ENCODE peak calls at places on chromosomes 12 and 14, in five cellular contexts. V, A, Y, N and I are unnamed samples.

GRCh38 chr14:60561845-60562746 is 53.1 kb downstream of the SIX6 start:
- DNase-seq in N (peak; percentile 45), A (peak; percentile 61), V (peak; percentile 19), Y (peak; percentile 81), I (peak; percentile 59)

GRCh38 chr12:128336506-128336905 is 69.5 kb downstream of the TMEM132C start:
- DNase-seq in Y (no peak), V (no peak), A (no peak), N (no peak), I (no peak)

GRCh38 chr14:33556382-33557121 is 394.3 kb downstream of the EGLN3 start:
- DNase-seq in Y (no peak), N (no peak), A (no peak), V (no peak), I (peak; percentile 37)

GRCh38 chr14:67191768-67192290 is 2.6 kb downstream of the GARIN2 start:
- DNase-seq in Y (no peak), A (no peak), V (no peak), N (no peak), I (no peak)

GRCh38 chr14:20343855-20344205 is 395 bp downstream of the PARP2 start:
- DNase-seq in Y (no peak), N (no peak), V (no peak), A (peak; percentile 25), I (no peak)

GRCh38 chr14:89621009-89621421 is 204.0 kb upstream of the FOXN3 start:
- DNase-seq in A (no peak), Y (no peak), V (no peak), N (no peak), I (no peak)

GRCh38 chr12:17802657-17803641 is 287.0 kb downstream of the RERGL start:
- DNase-seq in V (no peak), Y (no peak), A (no peak), N (no peak), I (no peak)

GRCh38 chr14:51805541-51805940 is 54.9 kb upstream of the GNG2 start:
- DNase-seq in A (no peak), N (no peak), V (no peak), Y (no peak), I (no peak)

GRCh38 chr14:59278111-59278510 is 89.6 kb downstream of the DAAM1 start:
- DNase-seq in Y (peak; percentile 82), N (peak; percentile 91), A (peak; percentile 30), V (no peak), I (peak; percentile 87)

GRCh38 chr14:101398011-101398410 is 163.3 kb upstream of the DIO3 start:
- DNase-seq in Y (no peak), N (no peak), A (no peak), V (no peak), I (no peak)
- H3K27ac ChIP-seq in Y (no peak overlapping the region), N (no peak overlapping the region), A (no peak overlapping the region), V (no peak overlapping the region), I (no peak overlapping the region)

DNA sequence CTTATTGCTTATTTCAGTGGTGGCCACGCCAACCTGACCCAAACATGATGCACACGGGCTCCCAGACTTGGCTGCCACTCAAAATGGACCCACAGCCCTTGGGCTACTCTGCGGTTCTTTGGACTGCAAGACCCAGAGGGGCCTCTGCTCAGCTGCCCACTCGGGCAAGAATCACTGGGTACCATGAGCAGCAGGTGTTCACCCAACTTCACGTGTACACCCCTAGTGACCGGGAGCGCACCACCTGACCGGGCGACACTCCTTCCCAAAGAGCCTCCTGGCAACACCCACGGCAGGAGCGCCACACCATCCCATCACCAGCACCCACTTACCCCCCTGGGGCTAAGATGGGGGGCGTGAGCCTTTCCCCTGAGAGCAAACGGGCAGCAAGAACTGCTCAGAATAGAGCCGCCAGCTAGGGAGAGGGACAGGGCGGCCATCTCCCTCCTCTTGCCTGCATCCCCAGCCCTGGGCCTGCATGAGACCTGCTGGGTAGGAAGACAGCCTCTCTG is 32.0 kb downstream of the CCNK start:
- DNase-seq in V (no peak), A (no peak), N (no peak), Y (no peak), I (no peak)
- TF ChIP-seq MYC in V (no peak), A (no peak), N (no peak), Y (no peak), I (no peak)

DNA sequence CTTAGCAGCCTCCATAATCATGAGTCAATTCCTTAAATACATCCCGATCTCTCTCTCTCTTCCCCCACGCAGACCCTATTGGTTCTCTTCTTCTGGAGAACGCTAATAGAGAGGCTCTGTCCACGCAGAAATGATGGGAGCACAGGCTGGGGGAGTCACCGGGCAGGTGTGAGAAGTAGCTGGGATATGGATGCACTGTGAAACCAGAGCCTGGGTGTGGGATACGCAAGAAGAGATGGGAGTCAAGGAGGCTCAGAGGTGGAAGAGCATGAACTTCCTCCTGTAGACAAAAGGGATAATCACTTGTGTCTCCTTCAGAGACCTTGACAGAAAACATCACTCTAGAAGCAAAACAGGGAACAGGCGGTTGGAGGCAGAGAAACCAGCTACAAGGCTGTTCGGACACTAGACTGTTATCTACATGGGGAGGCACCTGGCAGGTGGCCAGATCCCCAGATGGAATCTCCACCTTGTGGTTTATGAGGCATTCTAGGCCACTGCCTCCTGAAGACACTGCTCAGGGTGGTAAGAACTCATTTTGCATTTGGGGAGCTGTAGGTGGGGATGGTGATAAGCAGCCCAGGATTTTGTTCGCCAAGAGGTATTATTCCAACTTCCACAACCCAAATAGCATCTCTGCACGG is 7.2 kb upstream of the SELPLG start:
- DNase-seq in A (peak; percentile 93), Y (no peak), N (no peak), V (no peak), I (no peak)
- H3K27ac ChIP-seq in A (peak overlapping the region; percentile 61), Y (peak overlapping the region; percentile 45), N (no peak overlapping the region), V (peak overlapping the region; percentile 45), I (no peak overlapping the region)

DNA sequence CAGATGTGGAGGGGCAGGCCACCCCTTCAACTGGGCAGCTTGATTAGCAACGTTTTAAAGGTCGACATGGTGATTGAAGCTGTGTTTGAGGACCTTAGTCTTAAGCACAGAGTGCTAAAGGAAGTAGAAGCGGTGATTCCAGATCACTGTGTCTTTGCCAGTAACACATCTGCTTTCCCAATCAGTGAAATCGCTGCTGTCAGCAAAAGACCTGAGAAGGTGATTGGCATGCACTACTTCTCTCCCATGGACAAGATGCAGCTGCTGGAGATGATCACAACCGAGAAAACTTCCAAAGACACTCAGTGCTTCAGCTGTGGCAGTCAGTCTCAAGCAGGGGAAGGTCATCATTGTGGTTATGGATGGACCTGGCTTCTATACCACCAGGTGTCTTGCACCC is 23.9 kb upstream of the AICDA start:
- DNase-seq in N (no peak), A (no peak), Y (no peak), V (no peak), I (no peak)
- TF ChIP-seq MYC in N (no peak), A (no peak), Y (no peak), V (no peak), I (no peak)

GRCh38 chr12:127306604-127307215 is 960.3 kb upstream of the TMEM132C start:
- DNase-seq in N (no peak), Y (no peak), V (no peak), A (no peak), I (no peak)

GRCh38 chr12:127304751-127305725 is 961.9 kb upstream of the TMEM132C start:
- DNase-seq in Y (no peak), N (no peak), V (no peak), A (no peak), I (no peak)

GRCh38 chr12:127311695-127312364 is 955.1 kb upstream of the TMEM132C start:
- DNase-seq in V (no peak), A (no peak), N (no peak), Y (no peak), I (no peak)

GRCh38 chr12:127310548-127310947 is 956.4 kb upstream of the TMEM132C start:
- DNase-seq in A (no peak), N (no peak), V (no peak), Y (no peak), I (no peak)

DNA sequence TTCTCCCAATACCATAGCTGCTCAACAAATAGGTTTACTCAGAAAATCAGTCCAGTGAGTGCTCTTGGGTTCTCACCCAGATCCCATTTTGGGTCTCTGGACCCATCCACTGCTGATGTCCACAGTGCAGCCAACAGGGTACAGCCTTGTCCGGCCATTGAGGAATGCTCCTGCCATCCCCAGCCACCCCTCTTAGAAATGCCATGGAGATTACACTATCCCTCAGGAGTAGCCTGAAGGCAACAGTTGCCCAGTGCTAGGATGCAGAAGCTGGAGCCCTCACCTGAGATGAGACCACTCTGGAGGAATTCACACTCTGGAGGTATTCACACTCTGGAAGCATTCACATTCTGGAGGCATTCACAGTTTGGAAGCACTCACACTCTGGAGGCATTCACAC is 958.8 kb upstream of the TMEM132C start:
- DNase-seq in V (no peak), A (no peak), Y (no peak), N (no peak), I (no peak)
- H3K27ac ChIP-seq in V (no peak overlapping the region), A (no peak overlapping the region), Y (no peak overlapping the region), N (no peak overlapping the region), I (no peak overlapping the region)

GRCh38 chr14:63393002-63393401 is 74.3 kb upstream of the GPHB5 start:
- DNase-seq in V (no peak), A (no peak), N (no peak), Y (no peak), I (no peak)

GRCh38 chr14:63387691-63388090 is 69.0 kb upstream of the GPHB5 start:
- DNase-seq in N (no peak), A (no peak), Y (no peak), V (no peak), I (no peak)

GRCh38 chr14:63394432-63394831 is 75.7 kb upstream of the GPHB5 start:
- DNase-seq in A (no peak), Y (no peak), N (no peak), V (no peak), I (no peak)

GRCh38 chr14:63383776-63384367 is 65.1 kb upstream of the GPHB5 start:
- DNase-seq in Y (no peak), N (no peak), V (peak; percentile 17), A (no peak), I (no peak)

GRCh38 chr14:63388766-63389431 is 70.2 kb upstream of the GPHB5 start:
- DNase-seq in Y (peak; percentile 65), V (peak; percentile 24), A (peak; percentile 55), N (peak; percentile 37), I (peak; percentile 75)
- TF ChIP-seq MYC in Y (no peak), V (no peak), A (no peak), N (no peak), I (no peak)

GRCh38 chr12:54934419-54934818 is 50.1 kb downstream of the TESPA1 start:
- DNase-seq in Y (no peak), V (no peak), N (no peak), A (no peak), I (no peak)
- H3K27ac ChIP-seq in Y (peak overlapping the region; percentile 78), V (no peak overlapping the region), N (no peak overlapping the region), A (no peak overlapping the region), I (peak overlapping the region; percentile 21)

GRCh38 chr12:56385873-56386272 is 23.2 kb upstream of the APOF start:
- DNase-seq in Y (no peak), A (peak; percentile 65), V (no peak), N (no peak), I (no peak)
- TF ChIP-seq MYC in Y (no peak), A (no peak), V (no peak), N (no peak), I (no peak)